ENCODE peak calls at places on chromosomes 12 and 14, in ten cellular contexts. N, U, C, G, D, F, O, B, J and Q are unnamed samples.

GRCh38 chr12:98440165-98440581 is 75.2 kb upstream of the TMPO start:
- DNase-seq in B (peak; percentile 96), C (peak; percentile 93), U (no peak), N (peak; percentile 86), O (peak; percentile 80), G (no peak), D (no peak), J (peak; percentile 38), F (peak; percentile 91), Q (peak; percentile 95)

GRCh38 chr14:51554953-51555352 is 96.8 kb upstream of the FRMD6 start:
- DNase-seq in U (no peak), O (no peak), C (peak; percentile 20), N (peak; percentile 35), D (no peak), B (no peak), G (no peak), F (no peak), J (no peak), Q (no peak)

GRCh38 chr14:69260246-69260978 is 454 bp downstream of the GALNT16 start:
- DNase-seq in F (no peak), C (no peak), G (no peak), U (no peak), D (no peak), O (no peak), B (no peak), J (peak; percentile 43), N (no peak), Q (no peak)

GRCh38 chr14:36091096-36091495 is 85.4 kb downstream of the PTCSC3 start:
- DNase-seq in G (peak; percentile 19), C (peak; percentile 60), U (no peak), F (peak; percentile 89), O (no peak), B (peak; percentile 93), D (no peak), N (peak; percentile 94), J (no peak), Q (peak; percentile 98)

GRCh38 chr14:69612014-69612758 is 790 bp downstream of the SUSD6 start:
- DNase-seq in G (no peak), U (peak; percentile 50), C (no peak), N (peak; percentile 29), J (peak; percentile 32), B (peak; percentile 33), F (no peak), D (no peak), O (peak; percentile 28), Q (peak; percentile 19)

GRCh38 chr12:93536111-93536765 is 36.2 kb upstream of the SOCS2 start:
- DNase-seq in D (no peak), B (no peak), F (no peak), U (no peak), J (no peak), C (no peak), O (no peak), G (no peak), N (no peak), Q (no peak)

GRCh38 chr14:22178330-22178981 is 410.6 kb downstream of the DAD1 start:
- DNase-seq in J (no peak), F (no peak), C (no peak), O (no peak), D (no peak), U (no peak), B (no peak), G (no peak), N (peak; percentile 8), Q (no peak)

GRCh38 chr12:49703647-49704137 is 3.5 kb downstream of the FMNL3 start:
- DNase-seq in D (no peak), O (no peak), G (no peak), J (no peak), B (peak; percentile 26), F (no peak), U (peak; percentile 8), N (peak; percentile 86), C (peak; percentile 59), Q (peak; percentile 38)

GRCh38 chr12:22978962-22979361 is 354.0 kb downstream of the ETNK1 start:
- DNase-seq in J (no peak), F (peak; percentile 65), U (no peak), N (peak; percentile 93), G (no peak), D (no peak), O (no peak), B (peak; percentile 94), C (peak; percentile 98), Q (peak; percentile 94)

GRCh38 chr14:54148251-54148650 is 191.6 kb upstream of the BMP4 start:
- DNase-seq in B (no peak), D (no peak), C (no peak), G (no peak), J (no peak), U (no peak), F (no peak), N (no peak), O (no peak), Q (no peak)

GRCh38 chr14:103561381-103562134 is 899 bp downstream of the BAG5 start:
- DNase-seq in O (peak; percentile 47), B (peak; percentile 63), N (peak; percentile 54), D (no peak), G (no peak), J (no peak), U (no peak), C (no peak), F (no peak), Q (peak; percentile 59)

GRCh38 chr12:121404734-121405133 is 4.8 kb downstream of the RNF34 start:
- DNase-seq in N (no peak), O (no peak), G (no peak), B (peak; percentile 32), C (no peak), F (no peak), J (no peak), D (no peak), U (no peak), Q (no peak)

GRCh38 chr12:115823635-115824034 is 453.9 kb downstream of the MED13L start:
- DNase-seq in O (peak; percentile 44), D (no peak), G (no peak), C (no peak), F (no peak), N (no peak), J (no peak), B (no peak), U (no peak), Q (no peak)

GRCh38 chr12:38149395-38150073 is 167.0 kb upstream of the ALG10B start:
- DNase-seq in U (no peak), N (no peak), F (no peak), C (no peak), D (no peak), J (no peak), G (peak; percentile 46), B (peak; percentile 66), O (no peak), Q (no peak)

GRCh38 chr14:88085736-88086135 is 80.8 kb downstream of the GPR65 start:
- DNase-seq in O (no peak), N (no peak), J (no peak), G (no peak), D (no peak), C (no peak), B (no peak), U (no peak), F (no peak), Q (no peak)

GRCh38 chr12:85865905-85866304 is 8.2 kb upstream of the NTS start:
- DNase-seq in G (no peak), B (peak; percentile 18), C (no peak), D (no peak), F (no peak), N (no peak), U (no peak), J (peak; percentile 23), O (no peak), Q (peak; percentile 14)

GRCh38 chr12:14995583-14996425 is 23.0 kb downstream of the PDE6H start:
- DNase-seq in N (peak; percentile 74), B (peak; percentile 72), O (no peak), D (no peak), J (no peak), F (peak; percentile 28), G (peak; percentile 63), C (no peak), U (no peak), Q (peak; percentile 69)

GRCh38 chr12:95424271-95424994 is 49.5 kb upstream of the METAP2 start:
- DNase-seq in J (no peak), U (no peak), D (no peak), G (peak; percentile 16), C (no peak), N (no peak), O (no peak), B (no peak), F (no peak), Q (no peak)

GRCh38 chr14:95564060-95564459 is 29.2 kb downstream of the GLRX5 start:
- DNase-seq in F (no peak), G (no peak), N (peak; percentile 78), U (no peak), O (no peak), D (no peak), C (no peak), J (peak; percentile 24), B (no peak), Q (no peak)

GRCh38 chr14:74867673-74868072 is 8.3 kb downstream of the PROX2 start:
- DNase-seq in N (peak; percentile 42), B (no peak), U (no peak), O (no peak), J (no peak), G (no peak), F (no peak), D (no peak), C (no peak), Q (no peak)

GRCh38 chr14:21185506-21185905 is 29.6 kb upstream of the OR5AU1 start:
- DNase-seq in N (peak; percentile 49), B (no peak), J (no peak), D (no peak), O (no peak), F (no peak), G (no peak), C (no peak), U (no peak), Q (no peak)

GRCh38 chr12:52233462-52234141 is 559 bp downstream of the KRT7 start:
- DNase-seq in F (no peak), U (no peak), O (no peak), D (no peak), J (no peak), C (no peak), N (no peak), G (no peak), B (no peak), Q (no peak)
- H3K4me3 ChIP-seq in F (peak overlapping the region; percentile 42), U (no peak overlapping the region), O (no peak overlapping the region), D (no peak overlapping the region), J (no peak overlapping the region), C (no peak overlapping the region), N (peak overlapping the region; percentile 15), G (peak overlapping the region; percentile 39), B (peak overlapping the region; percentile 61), Q (peak overlapping the region; percentile 47)

GRCh38 chr14:24065408-24065807 is 6.0 kb upstream of the CPNE6 start:
- DNase-seq in C (no peak), G (no peak), F (no peak), B (no peak), D (no peak), U (no peak), O (no peak), J (no peak), N (no peak), Q (no peak)
- H3K4me3 ChIP-seq in C (no peak overlapping the region), G (no peak overlapping the region), F (no peak overlapping the region), B (no peak overlapping the region), D (no peak overlapping the region), U (no peak overlapping the region), O (no peak overlapping the region), J (no peak overlapping the region), N (no peak overlapping the region), Q (no peak overlapping the region)

GRCh38 chr12:1443421-1444141 is 150.8 kb downstream of the FBXL14 start:
- DNase-seq in G (no peak), U (no peak), N (peak; percentile 92), O (no peak), F (peak; percentile 78), B (peak; percentile 25), J (no peak), C (peak; percentile 82), D (no peak), Q (no peak)
- H3K4me3 ChIP-seq in G (no peak overlapping the region), U (no peak overlapping the region), N (no peak overlapping the region), O (no peak overlapping the region), F (peak overlapping the region; percentile 38), B (no peak overlapping the region), J (no peak overlapping the region), C (peak overlapping the region; percentile 29), D (no peak overlapping the region), Q (no peak overlapping the region)

GRCh38 chr12:54025507-54026393 is 2.5 kb upstream of the HOXC6 start:
- DNase-seq in J (no peak), O (no peak), N (no peak), G (no peak), F (no peak), D (no peak), B (no peak), C (no peak), U (no peak), Q (no peak)
- H3K4me3 ChIP-seq in J (no peak overlapping the region), O (no peak overlapping the region), N (peak overlapping the region; percentile 7), G (no peak overlapping the region), F (peak overlapping the region; percentile 42), D (no peak overlapping the region), B (no peak overlapping the region), C (peak overlapping the region; percentile 28), U (no peak overlapping the region), Q (no peak overlapping the region)